ENCODE peak calls at places on chromosome 1, in nine cellular contexts. J is astrocyte, Y is heart left ventricle, N is mammary epithelial cell, E is tibial artery, A is sigmoid colon, O is astrocyte of the cerebellum, R is dorsolateral prefrontal cortex, Q is astrocyte of the spinal cord. H is an unnamed sample.

GRCh38 chr1:81008298-81008697 is 792.4 kb upstream of the ADGRL2 start:
- DNase-seq in J (no peak), Y (no peak), N (no peak), E (no peak), A (no peak), O (no peak), R (no peak), Q (no peak), H (no peak)

GRCh38 chr1:162230096-162230495 is 146.6 kb downstream of the SPATA46 start:
- DNase-seq in J (no peak), Y (no peak), N (no peak), E (no peak), A (no peak), O (no peak), R (peak; percentile 49), Q (peak; percentile 21), H (peak; percentile 37)

GRCh38 chr1:203443296-203443695 is 32.3 kb upstream of the PRELP start:
- DNase-seq in J (no peak), Y (no peak), N (no peak), E (peak; percentile 1), A (no peak), O (no peak), R (no peak), Q (no peak), H (no peak)

GRCh38 chr1:244863491-244864252 is 671 bp downstream of the HNRNPU start:
- DNase-seq in J (no peak), Y (peak; percentile 78), N (no peak), E (no peak), A (no peak), O (no peak), R (no peak), Q (no peak), H (no peak)

GRCh38 chr1:209413062-209413461 is 170.5 kb upstream of the CAMK1G start:
- DNase-seq in J (no peak), Y (no peak), N (no peak), E (no peak), A (no peak), O (no peak), R (no peak), Q (no peak), H (no peak)

GRCh38 chr1:239951518-239952130 is 140.1 kb upstream of the FMN2 start:
- DNase-seq in J (peak; percentile 45), Y (no peak), N (peak; percentile 19), E (no peak), A (no peak), O (peak; percentile 54), R (peak; percentile 87), Q (peak; percentile 73), H (peak; percentile 52)

GRCh38 chr1:192376387-192376786 is 59.6 kb downstream of the RGS21 start:
- DNase-seq in J (no peak), Y (no peak), N (no peak), E (no peak), A (no peak), O (no peak), R (no peak), Q (no peak), H (no peak)

GRCh38 chr1:160539896-160540858 is 17.1 kb upstream of the SLAMF6 start:
- DNase-seq in J (no peak), Y (no peak), N (no peak), E (no peak), A (no peak), O (no peak), R (no peak), Q (no peak), H (no peak)

GRCh38 chr1:147413110-147413605 is 128.1 kb upstream of the BCL9 start:
- DNase-seq in J (no peak), Y (no peak), N (no peak), E (no peak), A (no peak), O (no peak), R (no peak), Q (no peak), H (no peak)

GRCh38 chr1:221683681-221684080 is 58.2 kb downstream of the DUSP10 start:
- DNase-seq in J (no peak), Y (no peak), N (no peak), E (no peak), A (no peak), O (no peak), R (no peak), Q (no peak), H (peak; percentile 44)

GRCh38 chr1:21966247-21967000 is 10.4 kb upstream of the CELA3B start:
- DNase-seq in J (peak; percentile 46), Y (no peak), N (peak; percentile 85), E (no peak), A (peak; percentile 36), O (no peak), R (no peak), Q (peak; percentile 10), H (peak; percentile 73)

GRCh38 chr1:21961337-21961736 is 15.5 kb upstream of the CELA3B start:
- DNase-seq in J (no peak), Y (no peak), N (no peak), E (no peak), A (peak; percentile 62), O (no peak), R (no peak), Q (no peak), H (no peak)

GRCh38 chr1:21956720-21957552 is 19.8 kb upstream of the HSPG2 start:
- DNase-seq in J (peak; percentile 45), Y (peak; percentile 72), N (peak; percentile 99), E (peak; percentile 85), A (peak; percentile 81), O (no peak), R (no peak), Q (peak; percentile 10), H (peak; percentile 99)

GRCh38 chr1:21963477-21964217 is 13.2 kb upstream of the CELA3B start:
- DNase-seq in J (peak; percentile 16), Y (peak; percentile 88), N (peak; percentile 71), E (peak; percentile 83), A (peak; percentile 89), O (peak; percentile 24), R (peak; percentile 82), Q (peak; percentile 63), H (peak; percentile 63)

DNA sequence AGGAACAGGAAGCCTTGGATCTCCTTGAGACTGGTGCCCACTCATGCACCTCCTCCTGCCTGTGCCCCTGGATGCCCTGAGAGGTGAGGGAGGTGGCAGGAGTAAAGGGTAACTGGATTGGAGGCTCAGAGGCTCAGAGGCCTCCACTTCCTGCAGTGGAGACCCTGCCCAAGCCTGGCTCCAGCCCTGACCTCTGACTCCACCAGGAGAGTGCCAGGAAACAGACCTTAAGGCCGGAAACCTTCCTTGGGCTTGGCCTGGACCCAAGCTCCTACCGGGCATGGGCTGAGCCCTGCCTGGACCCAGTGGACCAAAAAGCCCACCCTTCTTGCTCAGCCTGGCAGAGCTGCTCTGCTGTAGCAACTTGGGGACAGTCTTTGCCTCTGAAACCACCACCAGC is 15.0 kb upstream of the CELA3B start:
- DNase-seq in J (no peak), Y (no peak), N (no peak), E (no peak), A (peak; percentile 59), O (no peak), R (no peak), Q (no peak), H (no peak)
- H3K4me3 ChIP-seq in J (no peak overlapping the region), Y (no peak overlapping the region), N (no peak overlapping the region), E (no peak overlapping the region), A (no peak overlapping the region), O (no peak overlapping the region), R (no peak overlapping the region), Q (no peak overlapping the region), H (no peak overlapping the region)

GRCh38 chr1:183470961-183471747 is 1.1 kb upstream of the SMG7 start:
- DNase-seq in J (peak; percentile 71), Y (peak; percentile 87), N (peak; percentile 79), E (peak; percentile 85), A (peak; percentile 86), O (no peak), R (peak; percentile 66), Q (peak; percentile 81), H (peak; percentile 57)
- TF ChIP-seq CTCF in J (no peak), Y (peak; percentile 26), N (peak; percentile 11), E (no peak), A (no peak), O (no peak), R (no peak), Q (no peak), H (no peak)

GRCh38 chr1:27525296-27526271 is 35.6 kb upstream of the WASF2 start:
- DNase-seq in J (no peak), Y (peak; percentile 91), N (peak; percentile 69), E (peak; percentile 93), A (peak; percentile 93), O (no peak), R (no peak), Q (peak; percentile 53), H (peak; percentile 65)
- H3K4me3 ChIP-seq in J (no peak overlapping the region), Y (peak overlapping the region; percentile 26), N (no peak overlapping the region), E (peak overlapping the region; percentile 19), A (peak overlapping the region; percentile 32), O (no peak overlapping the region), R (peak overlapping the region; percentile 57), Q (no peak overlapping the region), H (no peak overlapping the region)

GRCh38 chr1:178093150-178093957 is 550 bp upstream of the RASAL2 start:
- DNase-seq in J (peak; percentile 96), Y (peak; percentile 94), N (peak; percentile 95), E (peak; percentile 95), A (peak; percentile 94), O (peak; percentile 94), R (peak; percentile 93), Q (peak; percentile 97), H (peak; percentile 91)
- TF ChIP-seq CTCF in J (no peak), Y (no peak), N (peak; percentile 18), E (no peak), A (no peak), O (peak; percentile 25), R (no peak), Q (peak; percentile 20), H (no peak)

GRCh38 chr1:156660752-156661112 is 16.5 kb downstream of the NES start:
- DNase-seq in J (no peak), Y (no peak), N (no peak), E (no peak), A (no peak), O (no peak), R (no peak), Q (no peak), H (no peak)
- H3K4me3 ChIP-seq in J (peak overlapping the region; percentile 18), Y (peak overlapping the region; percentile 42), N (peak overlapping the region; percentile 54), E (no peak overlapping the region), A (peak overlapping the region; percentile 1), O (no peak overlapping the region), R (peak overlapping the region; percentile 58), Q (peak overlapping the region; percentile 7), H (peak overlapping the region; percentile 21)

GRCh38 chr1:59144959-59145358 is 151.9 kb upstream of the FGGY start:
- DNase-seq in J (no peak), Y (no peak), N (no peak), E (no peak), A (no peak), O (no peak), R (no peak), Q (no peak), H (no peak)

GRCh38 chr1:59146056-59146455 is 150.8 kb upstream of the FGGY start:
- DNase-seq in J (no peak), Y (no peak), N (no peak), E (no peak), A (no peak), O (no peak), R (no peak), Q (no peak), H (no peak)

GRCh38 chr1:59149435-59149834 is 147.5 kb upstream of the FGGY start:
- DNase-seq in J (no peak), Y (no peak), N (no peak), E (no peak), A (no peak), O (no peak), R (no peak), Q (no peak), H (no peak)

GRCh38 chr1:59143824-59144223 is 153.1 kb upstream of the FGGY start:
- DNase-seq in J (no peak), Y (no peak), N (no peak), E (no peak), A (no peak), O (no peak), R (no peak), Q (no peak), H (no peak)

GRCh38 chr1:59146651-59147358 is 150.1 kb upstream of the FGGY start:
- DNase-seq in J (no peak), Y (peak; percentile 83), N (peak; percentile 34), E (peak; percentile 80), A (peak; percentile 73), O (no peak), R (no peak), Q (peak; percentile 59), H (no peak)
- TF ChIP-seq CTCF in J (no peak), Y (no peak), N (no peak), E (no peak), A (no peak), O (no peak), R (no peak), Q (peak; percentile 16), H (no peak)